ENCODE peak calls at places on chromosomes 5 and 9, in four cellular contexts. One of them, this sample, is unnamed.

GRCh38 chr9:72210522-72210921 is 61.3 kb downstream of the GDA start:
- DNase-seq in endothelial cell of umbilical vein: no peak
- DNase-seq in SK-N-SH: no peak
- DNase-seq in K562: no peak
- DNase-seq in this sample: no peak

GRCh38 chr5:107671742-107672211 is 1.0 kb upstream of the EFNA5 start:
- DNase-seq in endothelial cell of umbilical vein: peak
- DNase-seq in SK-N-SH: peak
- DNase-seq in K562: no peak
- DNase-seq in this sample: peak

GRCh38 chr5:155616779-155617392 is 603.3 kb downstream of the KIF4B start:
- DNase-seq in endothelial cell of umbilical vein: no peak
- DNase-seq in SK-N-SH: peak
- DNase-seq in K562: peak
- DNase-seq in this sample: peak

GRCh38 chr5:28850320-28850921 is 1812.0 kb upstream of the CDH9 start:
- DNase-seq in endothelial cell of umbilical vein: no peak
- DNase-seq in SK-N-SH: no peak
- DNase-seq in K562: no peak
- DNase-seq in this sample: no peak

GRCh38 chr9:69307446-69308216 is 17.4 kb upstream of the ENTREP1 start:
- DNase-seq in endothelial cell of umbilical vein: peak
- DNase-seq in SK-N-SH: no peak
- DNase-seq in K562: no peak
- DNase-seq in this sample: peak

GRCh38 chr5:170541146-170541769 is 37.4 kb downstream of the KCNIP1 start:
- DNase-seq in endothelial cell of umbilical vein: no peak
- DNase-seq in SK-N-SH: no peak
- DNase-seq in K562: no peak
- DNase-seq in this sample: no peak

GRCh38 chr5:19546521-19546920 is 441.5 kb downstream of the CDH18 start:
- DNase-seq in endothelial cell of umbilical vein: no peak
- DNase-seq in SK-N-SH: no peak
- DNase-seq in K562: no peak
- DNase-seq in this sample: no peak

GRCh38 chr5:35884125-35884788 is 27.6 kb downstream of the IL7R start:
- DNase-seq in endothelial cell of umbilical vein: peak
- DNase-seq in SK-N-SH: no peak
- DNase-seq in K562: no peak
- DNase-seq in this sample: no peak

GRCh38 chr9:129898205-129898604 is 62.9 kb downstream of the USP20 start:
- DNase-seq in endothelial cell of umbilical vein: peak
- DNase-seq in SK-N-SH: no peak
- DNase-seq in K562: peak
- DNase-seq in this sample: no peak

GRCh38 chr9:108468364-108468763 is 387.4 kb downstream of the ACTL7B start:
- DNase-seq in endothelial cell of umbilical vein: peak
- DNase-seq in SK-N-SH: peak
- DNase-seq in K562: peak
- DNase-seq in this sample: peak

GRCh38 chr5:83118471-83118870 is 41.1 kb downstream of the XRCC4 start:
- DNase-seq in endothelial cell of umbilical vein: no peak
- DNase-seq in SK-N-SH: no peak
- DNase-seq in K562: no peak
- DNase-seq in this sample: no peak

GRCh38 chr5:956941-957729 is 51.5 kb upstream of the NKD2 start:
- DNase-seq in endothelial cell of umbilical vein: peak
- DNase-seq in SK-N-SH: peak
- DNase-seq in K562: no peak
- DNase-seq in this sample: peak

GRCh38 chr5:959581-960531 is 48.7 kb upstream of the NKD2 start:
- DNase-seq in endothelial cell of umbilical vein: no peak
- DNase-seq in SK-N-SH: peak
- DNase-seq in K562: no peak
- DNase-seq in this sample: no peak

GRCh38 chr5:958701-959571 is 49.7 kb upstream of the NKD2 start:
- DNase-seq in endothelial cell of umbilical vein: no peak
- DNase-seq in SK-N-SH: peak
- DNase-seq in K562: no peak
- DNase-seq in this sample: no peak

GRCh38 chr5:956178-956761 is 52.3 kb upstream of the NKD2 start:
- DNase-seq in endothelial cell of umbilical vein: no peak
- DNase-seq in SK-N-SH: peak
- DNase-seq in K562: no peak
- DNase-seq in this sample: peak

GRCh38 chr5:957730-958485 is 50.7 kb upstream of the NKD2 start:
- DNase-seq in endothelial cell of umbilical vein: peak
- DNase-seq in SK-N-SH: peak
- DNase-seq in K562: no peak
- DNase-seq in this sample: no peak
- TF ChIP-seq POLR2AphosphoS5 in endothelial cell of umbilical vein: no peak
- TF ChIP-seq POLR2AphosphoS5 in SK-N-SH: no peak
- TF ChIP-seq POLR2AphosphoS5 in K562: no peak
- TF ChIP-seq POLR2AphosphoS5 in this sample: no peak

GRCh38 chr9:123418052-123418430 is 62.0 kb downstream of the CRB2 start:
- DNase-seq in endothelial cell of umbilical vein: no peak
- DNase-seq in SK-N-SH: no peak
- DNase-seq in K562: no peak
- DNase-seq in this sample: no peak
- TF ChIP-seq CTCF in endothelial cell of umbilical vein: no peak
- TF ChIP-seq CTCF in SK-N-SH: no peak
- TF ChIP-seq CTCF in K562: no peak
- TF ChIP-seq CTCF in this sample: no peak

GRCh38 chr5:134659922-134660321 is 11.3 kb downstream of the SEC24A start:
- DNase-seq in endothelial cell of umbilical vein: no peak
- DNase-seq in SK-N-SH: no peak
- DNase-seq in K562: no peak
- DNase-seq in this sample: no peak
- TF ChIP-seq POLR2AphosphoS5 in endothelial cell of umbilical vein: no peak
- TF ChIP-seq POLR2AphosphoS5 in SK-N-SH: no peak
- TF ChIP-seq POLR2AphosphoS5 in K562: no peak
- TF ChIP-seq POLR2AphosphoS5 in this sample: no peak

GRCh38 chr5:65925601-65926275 is 637 bp upstream of the ERBIN start:
- DNase-seq in endothelial cell of umbilical vein: peak
- DNase-seq in SK-N-SH: peak
- DNase-seq in K562: peak
- DNase-seq in this sample: peak
- TF ChIP-seq CTCF in endothelial cell of umbilical vein: peak
- TF ChIP-seq CTCF in SK-N-SH: peak
- TF ChIP-seq CTCF in K562: peak
- TF ChIP-seq CTCF in this sample: peak

DNA sequence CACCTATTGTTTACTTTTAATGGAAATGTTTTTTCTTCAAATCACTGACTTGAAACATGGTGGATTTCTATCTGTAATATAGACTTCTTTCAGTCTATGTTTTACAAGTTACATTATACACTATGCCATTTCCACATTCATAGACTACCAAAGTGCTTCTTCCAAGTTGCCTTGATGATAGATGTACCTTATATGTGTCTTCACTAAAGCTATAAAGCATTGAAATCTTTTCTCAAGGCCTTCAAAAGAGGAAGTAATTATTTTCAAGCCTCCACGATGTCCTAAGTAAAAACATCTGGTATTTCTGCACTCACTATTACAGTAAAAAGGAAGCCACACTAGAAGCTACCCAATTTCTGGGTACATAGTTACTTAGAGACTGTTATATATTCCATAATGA is 113.3 kb downstream of the FGF10 start:
- DNase-seq in endothelial cell of umbilical vein: no peak
- DNase-seq in SK-N-SH: no peak
- DNase-seq in K562: no peak
- DNase-seq in this sample: no peak
- TF ChIP-seq POLR2AphosphoS5 in endothelial cell of umbilical vein: no peak
- TF ChIP-seq POLR2AphosphoS5 in SK-N-SH: no peak
- TF ChIP-seq POLR2AphosphoS5 in K562: no peak
- TF ChIP-seq POLR2AphosphoS5 in this sample: no peak

GRCh38 chr5:66742083-66742895 is 146.1 kb downstream of the MAST4 start:
- DNase-seq in endothelial cell of umbilical vein: no peak
- DNase-seq in SK-N-SH: peak
- DNase-seq in K562: no peak
- DNase-seq in this sample: no peak
- TF ChIP-seq CTCF in endothelial cell of umbilical vein: peak
- TF ChIP-seq CTCF in SK-N-SH: peak
- TF ChIP-seq CTCF in K562: peak
- TF ChIP-seq CTCF in this sample: peak

GRCh38 chr5:176441921-176442323 is 6.3 kb upstream of the FAF2 start:
- DNase-seq in endothelial cell of umbilical vein: peak
- DNase-seq in SK-N-SH: no peak
- DNase-seq in K562: no peak
- DNase-seq in this sample: no peak

GRCh38 chr5:176436641-176437040 is 11.5 kb upstream of the FAF2 start:
- DNase-seq in endothelial cell of umbilical vein: peak
- DNase-seq in SK-N-SH: no peak
- DNase-seq in K562: no peak
- DNase-seq in this sample: no peak

GRCh38 chr5:176438959-176439757 is 9.0 kb upstream of the FAF2 start:
- DNase-seq in endothelial cell of umbilical vein: peak
- DNase-seq in SK-N-SH: no peak
- DNase-seq in K562: peak
- DNase-seq in this sample: no peak

GRCh38 chr5:176444742-176445141 is 3.4 kb upstream of the FAF2 start:
- DNase-seq in endothelial cell of umbilical vein: no peak
- DNase-seq in SK-N-SH: no peak
- DNase-seq in K562: no peak
- DNase-seq in this sample: no peak

GRCh38 chr5:176440932-176441706 is 7.1 kb upstream of the FAF2 start:
- DNase-seq in endothelial cell of umbilical vein: peak
- DNase-seq in SK-N-SH: no peak
- DNase-seq in K562: peak
- DNase-seq in this sample: no peak
- TF ChIP-seq POLR2AphosphoS5 in endothelial cell of umbilical vein: no peak
- TF ChIP-seq POLR2AphosphoS5 in SK-N-SH: no peak
- TF ChIP-seq POLR2AphosphoS5 in K562: no peak
- TF ChIP-seq POLR2AphosphoS5 in this sample: no peak

DNA sequence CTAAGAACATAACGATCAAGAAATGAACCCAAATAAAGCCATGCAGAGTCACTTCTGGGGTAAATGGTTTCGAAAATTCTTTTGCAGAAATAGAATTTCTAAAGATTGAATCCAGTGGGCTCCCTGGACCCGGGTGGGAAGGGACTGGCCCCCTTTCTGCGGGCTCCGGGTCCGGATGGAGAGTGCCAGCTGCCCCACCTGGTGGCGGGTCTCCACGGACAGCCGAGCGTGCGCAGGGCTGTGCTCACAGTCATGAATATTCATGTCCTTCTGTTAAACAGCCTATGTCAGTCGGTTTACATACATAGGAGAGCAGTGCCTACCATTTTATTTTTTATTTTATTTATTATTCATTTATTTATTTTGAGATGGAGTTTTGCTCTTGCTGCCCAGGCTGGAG is 4.7 kb upstream of the PPP1R26 start:
- DNase-seq in endothelial cell of umbilical vein: peak
- DNase-seq in SK-N-SH: peak
- DNase-seq in K562: peak
- DNase-seq in this sample: no peak
- TF ChIP-seq CTCF in endothelial cell of umbilical vein: peak
- TF ChIP-seq CTCF in SK-N-SH: peak
- TF ChIP-seq CTCF in K562: peak
- TF ChIP-seq CTCF in this sample: peak

GRCh38 chr5:55232985-55233928 is at the start of gene CCNO:
- DNase-seq in endothelial cell of umbilical vein: peak
- DNase-seq in SK-N-SH: peak
- DNase-seq in K562: peak
- DNase-seq in this sample: peak
- TF ChIP-seq POLR2AphosphoS5 in endothelial cell of umbilical vein: no peak
- TF ChIP-seq POLR2AphosphoS5 in SK-N-SH: no peak
- TF ChIP-seq POLR2AphosphoS5 in K562: no peak
- TF ChIP-seq POLR2AphosphoS5 in this sample: no peak

This sample was measured in H1.